ENCODE peak calls at places on chromosomes 2 and 18, in five cellular contexts. One of them, this sample, is unnamed.

GRCh38 chr2:224545884-224546644 is 39.1 kb downstream of the CUL3 start:
- DNase-seq in H1: no peak
- DNase-seq in GM12878: no peak
- DNase-seq in K562: peak
- DNase-seq in HepG2: no peak
- DNase-seq in this sample: no peak

GRCh38 chr2:48601349-48601748 is 16.3 kb upstream of the GTF2A1L start:
- DNase-seq in H1: peak
- DNase-seq in GM12878: no peak
- DNase-seq in K562: peak
- DNase-seq in HepG2: peak
- DNase-seq in this sample: peak

GRCh38 chr2:202721621-202722020 is 86.9 kb downstream of the FAM117B start:
- DNase-seq in H1: no peak
- DNase-seq in GM12878: no peak
- DNase-seq in K562: no peak
- DNase-seq in HepG2: peak
- DNase-seq in this sample: no peak

GRCh38 chr2:105438104-105438929 is 39.5 kb upstream of the FHL2 start:
- DNase-seq in H1: no peak
- DNase-seq in GM12878: no peak
- DNase-seq in K562: peak
- DNase-seq in HepG2: no peak
- DNase-seq in this sample: no peak

GRCh38 chr2:170771049-170771937 is 1.1 kb downstream of the ERICH2 start:
- DNase-seq in H1: peak
- DNase-seq in GM12878: no peak
- DNase-seq in K562: peak
- DNase-seq in HepG2: peak
- DNase-seq in this sample: peak

GRCh38 chr2:47041891-47042684 is 113.0 kb downstream of the STPG4 start:
- DNase-seq in H1: no peak
- DNase-seq in GM12878: no peak
- DNase-seq in K562: no peak
- DNase-seq in HepG2: no peak
- DNase-seq in this sample: no peak

GRCh38 chr2:3613524-3613905 is 18.6 kb downstream of the COLEC11 start:
- DNase-seq in H1: no peak
- DNase-seq in GM12878: no peak
- DNase-seq in K562: no peak
- DNase-seq in HepG2: no peak
- DNase-seq in this sample: no peak

GRCh38 chr2:86453838-86454237 is 12.7 kb downstream of the KDM3A start:
- DNase-seq in H1: no peak
- DNase-seq in GM12878: no peak
- DNase-seq in K562: no peak
- DNase-seq in HepG2: no peak
- DNase-seq in this sample: no peak

GRCh38 chr2:230913812-230914211 is 11.2 kb downstream of the GPR55 start:
- DNase-seq in H1: no peak
- DNase-seq in GM12878: no peak
- DNase-seq in K562: no peak
- DNase-seq in HepG2: no peak
- DNase-seq in this sample: no peak

GRCh38 chr2:188675391-188676011 is 298.7 kb upstream of the COL3A1 start:
- DNase-seq in H1: no peak
- DNase-seq in GM12878: no peak
- DNase-seq in K562: no peak
- DNase-seq in HepG2: no peak
- DNase-seq in this sample: no peak

GRCh38 chr2:237967463-237967871 is 653 bp downstream of the UBE2F start:
- DNase-seq in H1: peak
- DNase-seq in GM12878: no peak
- DNase-seq in K562: peak
- DNase-seq in HepG2: no peak
- DNase-seq in this sample: no peak

GRCh38 chr2:160399880-160400279 is 93.7 kb downstream of the RBMS1 start:
- DNase-seq in H1: no peak
- DNase-seq in GM12878: no peak
- DNase-seq in K562: no peak
- DNase-seq in HepG2: no peak
- DNase-seq in this sample: no peak

GRCh38 chr2:138531913-138532312 is 30.3 kb downstream of the SPOPL start:
- DNase-seq in H1: no peak
- DNase-seq in GM12878: no peak
- DNase-seq in K562: no peak
- DNase-seq in HepG2: no peak
- DNase-seq in this sample: no peak

GRCh38 chr18:48800479-48800876 is 150.3 kb downstream of the SMAD7 start:
- DNase-seq in H1: peak
- DNase-seq in GM12878: no peak
- DNase-seq in K562: no peak
- DNase-seq in HepG2: no peak
- DNase-seq in this sample: no peak

GRCh38 chr2:218228366-218229092 is 11.5 kb downstream of the ARPC2 start:
- DNase-seq in H1: no peak
- DNase-seq in GM12878: no peak
- DNase-seq in K562: no peak
- DNase-seq in HepG2: no peak
- DNase-seq in this sample: no peak

GRCh38 chr18:66727991-66728390 is 124.1 kb upstream of the CDH19 start:
- DNase-seq in H1: no peak
- DNase-seq in GM12878: no peak
- DNase-seq in K562: no peak
- DNase-seq in HepG2: no peak
- DNase-seq in this sample: no peak
- TF ChIP-seq ATF3 in H1: no peak
- TF ChIP-seq ATF3 in GM12878: no peak
- TF ChIP-seq ATF3 in K562: no peak
- TF ChIP-seq ATF3 in HepG2: no peak
- TF ChIP-seq ATF3 in this sample: no peak

DNA sequence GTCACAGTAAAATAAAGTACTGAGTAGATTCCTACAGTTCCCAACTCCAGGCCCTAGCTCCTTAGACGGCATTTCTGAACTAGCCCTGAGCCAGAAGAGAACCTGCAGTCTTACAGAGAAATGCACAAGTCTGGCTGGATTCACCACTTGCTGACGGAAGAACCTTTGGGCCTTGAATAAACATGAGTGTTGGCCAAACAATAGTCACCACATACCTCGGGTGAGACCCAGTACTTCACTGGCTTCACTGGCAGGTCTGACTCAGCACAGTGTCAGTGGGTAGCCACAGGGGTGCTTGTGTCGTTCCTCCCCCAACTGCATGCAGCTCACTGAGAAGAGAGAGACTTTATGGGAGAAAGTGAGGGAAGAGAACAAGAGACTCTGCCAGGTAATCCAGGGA is 88.9 kb downstream of the TMEM185B start:
- DNase-seq in H1: no peak
- DNase-seq in GM12878: no peak
- DNase-seq in K562: no peak
- DNase-seq in HepG2: peak
- DNase-seq in this sample: peak
- TF ChIP-seq YY1 in H1: no peak
- TF ChIP-seq YY1 in GM12878: no peak
- TF ChIP-seq YY1 in K562: no peak
- TF ChIP-seq YY1 in HepG2: no peak
- TF ChIP-seq YY1 in this sample: no peak

GRCh38 chr2:134985061-134985460 is 62.2 kb downstream of the MAP3K19 start:
- DNase-seq in H1: no peak
- DNase-seq in GM12878: no peak
- DNase-seq in K562: no peak
- DNase-seq in HepG2: no peak
- DNase-seq in this sample: no peak

DNA sequence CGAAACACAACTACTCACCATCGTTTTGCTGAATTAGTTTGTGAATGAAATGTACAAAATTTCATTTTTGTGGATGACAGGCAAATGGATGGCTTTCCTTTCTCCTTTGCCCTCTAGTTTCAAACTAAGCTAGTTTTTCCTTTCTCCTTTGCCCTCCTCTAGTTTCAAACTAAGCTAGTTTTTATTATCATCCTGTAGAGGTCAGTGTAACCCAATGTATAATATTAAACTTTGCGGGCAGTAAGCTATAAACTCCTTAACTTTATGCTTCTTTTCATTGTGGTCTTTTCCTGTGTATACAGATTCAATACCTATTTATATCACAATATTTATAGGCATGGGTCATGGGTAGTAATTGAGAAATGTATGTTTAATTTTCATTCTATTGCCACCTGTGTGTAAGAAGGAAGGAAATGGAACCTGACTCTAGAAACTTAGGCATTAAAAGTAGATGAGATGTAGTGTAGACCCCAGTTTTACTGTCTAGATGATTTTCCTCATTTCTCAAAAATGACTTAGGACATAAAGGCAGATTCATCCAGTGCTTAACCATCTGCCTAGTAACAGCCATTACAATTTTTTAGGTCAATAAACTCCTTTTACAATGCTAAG is 58.1 kb downstream of the MAP3K19 start:
- DNase-seq in H1: no peak
- DNase-seq in GM12878: no peak
- DNase-seq in K562: peak
- DNase-seq in HepG2: peak
- DNase-seq in this sample: peak
- TF ChIP-seq ATF3 in H1: no peak
- TF ChIP-seq ATF3 in GM12878: no peak
- TF ChIP-seq ATF3 in K562: no peak
- TF ChIP-seq ATF3 in HepG2: no peak
- TF ChIP-seq ATF3 in this sample: no peak

DNA sequence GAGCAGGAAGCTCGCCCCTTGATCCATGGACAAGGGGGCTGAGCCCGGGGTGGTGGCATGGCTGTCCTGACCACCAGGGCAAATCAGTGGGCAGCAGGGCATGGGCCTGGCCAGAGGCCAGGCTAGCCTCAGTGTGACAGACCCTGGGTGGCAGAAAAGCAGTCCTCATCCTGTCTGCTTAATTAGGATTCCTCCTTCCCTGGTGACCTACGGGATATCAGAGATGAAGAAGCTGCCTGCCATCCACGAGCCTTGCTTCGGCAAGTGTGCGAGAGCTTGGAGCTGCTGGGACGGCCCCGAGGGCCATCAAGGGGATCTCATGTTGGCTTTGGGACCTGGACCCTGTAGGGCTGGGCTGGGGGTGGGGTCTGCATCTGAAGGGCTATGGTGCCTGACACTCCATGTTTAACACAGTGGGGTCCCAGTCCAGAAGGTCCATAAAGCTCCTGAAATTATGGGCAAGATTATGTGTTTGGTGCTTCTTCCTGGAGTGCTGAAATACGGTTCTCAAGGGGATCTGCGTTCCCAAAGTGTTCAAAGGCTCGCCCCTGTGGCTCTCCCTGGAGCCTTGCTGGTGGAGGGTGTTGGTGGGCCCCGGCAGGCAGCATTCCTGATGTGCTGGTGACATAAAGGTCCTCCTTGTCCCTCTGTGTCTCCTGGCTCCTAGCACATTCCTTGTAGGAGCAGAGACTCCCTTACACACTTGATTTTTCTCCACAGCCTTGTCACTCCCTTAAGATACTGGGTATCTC is 52.6 kb downstream of the KCNIP3 start:
- DNase-seq in H1: no peak
- DNase-seq in GM12878: no peak
- DNase-seq in K562: no peak
- DNase-seq in HepG2: no peak
- DNase-seq in this sample: no peak
- TF ChIP-seq YY1 in H1: no peak
- TF ChIP-seq YY1 in GM12878: no peak
- TF ChIP-seq YY1 in K562: no peak
- TF ChIP-seq YY1 in HepG2: no peak
- TF ChIP-seq YY1 in this sample: no peak